ENCODE peak calls at places on chromosomes 7 and 10, in five cellular contexts. One of them, this sample, is unnamed.

GRCh38 chr10:62384057-62384446 is 9.9 kb downstream of the ZNF365 start:
- DNase-seq in dorsolateral prefrontal cortex: no peak
- DNase-seq in uterus: no peak
- DNase-seq in astrocyte of the spinal cord: peak
- DNase-seq in left ventricle myocardium inferior: no peak
- DNase-seq in this sample: no peak

GRCh38 chr10:90871279-90871760 is 454 bp upstream of the RPP30 start:
- DNase-seq in dorsolateral prefrontal cortex: peak
- DNase-seq in uterus: peak
- DNase-seq in astrocyte of the spinal cord: peak
- DNase-seq in left ventricle myocardium inferior: no peak
- DNase-seq in this sample: peak

GRCh38 chr7:101125989-101126650 is 784 bp upstream of the SERPINE1 start:
- DNase-seq in dorsolateral prefrontal cortex: no peak
- DNase-seq in uterus: peak
- DNase-seq in astrocyte of the spinal cord: peak
- DNase-seq in left ventricle myocardium inferior: peak
- DNase-seq in this sample: peak

GRCh38 chr10:70053212-70053895 is 708 bp downstream of the MACROH2A2 start:
- DNase-seq in dorsolateral prefrontal cortex: peak
- DNase-seq in uterus: no peak
- DNase-seq in astrocyte of the spinal cord: peak
- DNase-seq in left ventricle myocardium inferior: peak
- DNase-seq in this sample: no peak

GRCh38 chr10:76559889-76560215 is 1077.8 kb downstream of the KCNMA1 start:
- DNase-seq in dorsolateral prefrontal cortex: no peak
- DNase-seq in uterus: no peak
- DNase-seq in astrocyte of the spinal cord: peak
- DNase-seq in left ventricle myocardium inferior: no peak
- DNase-seq in this sample: no peak

GRCh38 chr7:81173766-81174281 is 255.0 kb upstream of the SEMA3C start:
- DNase-seq in dorsolateral prefrontal cortex: no peak
- DNase-seq in uterus: no peak
- DNase-seq in astrocyte of the spinal cord: peak
- DNase-seq in left ventricle myocardium inferior: no peak
- DNase-seq in this sample: peak

GRCh38 chr7:45048748-45049147 is 40.0 kb downstream of the NACAD start:
- DNase-seq in dorsolateral prefrontal cortex: no peak
- DNase-seq in uterus: no peak
- DNase-seq in astrocyte of the spinal cord: no peak
- DNase-seq in left ventricle myocardium inferior: no peak
- DNase-seq in this sample: no peak

GRCh38 chr10:78851652-78852051 is 217.1 kb upstream of the ZMIZ1 start:
- DNase-seq in dorsolateral prefrontal cortex: no peak
- DNase-seq in uterus: no peak
- DNase-seq in astrocyte of the spinal cord: no peak
- DNase-seq in left ventricle myocardium inferior: no peak
- DNase-seq in this sample: no peak

GRCh38 chr7:92843034-92843760 is 6.8 kb upstream of the CDK6 start:
- DNase-seq in dorsolateral prefrontal cortex: no peak
- DNase-seq in uterus: no peak
- DNase-seq in astrocyte of the spinal cord: peak
- DNase-seq in left ventricle myocardium inferior: no peak
- DNase-seq in this sample: no peak

GRCh38 chr10:21517134-21517982 is 8.1 kb downstream of the SKIDA1 start:
- DNase-seq in dorsolateral prefrontal cortex: peak
- DNase-seq in uterus: peak
- DNase-seq in astrocyte of the spinal cord: peak
- DNase-seq in left ventricle myocardium inferior: peak
- DNase-seq in this sample: no peak

GRCh38 chr7:110646814-110647213 is 444.1 kb upstream of the LRRN3 start:
- DNase-seq in dorsolateral prefrontal cortex: no peak
- DNase-seq in uterus: no peak
- DNase-seq in astrocyte of the spinal cord: no peak
- DNase-seq in left ventricle myocardium inferior: no peak
- DNase-seq in this sample: no peak

GRCh38 chr7:16816820-16817219 is 12.0 kb upstream of the AGR2 start:
- DNase-seq in dorsolateral prefrontal cortex: no peak
- DNase-seq in uterus: no peak
- DNase-seq in astrocyte of the spinal cord: no peak
- DNase-seq in left ventricle myocardium inferior: no peak
- DNase-seq in this sample: no peak

GRCh38 chr7:103524042-103524907 is 78.3 kb upstream of the SLC26A5 start:
- DNase-seq in dorsolateral prefrontal cortex: no peak
- DNase-seq in uterus: no peak
- DNase-seq in astrocyte of the spinal cord: peak
- DNase-seq in left ventricle myocardium inferior: no peak
- DNase-seq in this sample: peak

GRCh38 chr7:44853391-44853790 is 5.5 kb upstream of the H2AZ2 start:
- DNase-seq in dorsolateral prefrontal cortex: no peak
- DNase-seq in uterus: no peak
- DNase-seq in astrocyte of the spinal cord: no peak
- DNase-seq in left ventricle myocardium inferior: no peak
- DNase-seq in this sample: no peak

GRCh38 chr10:129057856-129058663 is 409.0 kb upstream of the MGMT start:
- DNase-seq in dorsolateral prefrontal cortex: no peak
- DNase-seq in uterus: no peak
- DNase-seq in astrocyte of the spinal cord: no peak
- DNase-seq in left ventricle myocardium inferior: no peak
- DNase-seq in this sample: peak

GRCh38 chr10:17387861-17388503 is 66.4 kb downstream of the ST8SIA6 start:
- DNase-seq in dorsolateral prefrontal cortex: no peak
- DNase-seq in uterus: no peak
- DNase-seq in astrocyte of the spinal cord: peak
- DNase-seq in left ventricle myocardium inferior: no peak
- DNase-seq in this sample: no peak

GRCh38 chr10:14971867-14972448 is 12.8 kb downstream of the MEIG1 start:
- DNase-seq in dorsolateral prefrontal cortex: no peak
- DNase-seq in uterus: no peak
- DNase-seq in astrocyte of the spinal cord: peak
- DNase-seq in left ventricle myocardium inferior: no peak
- DNase-seq in this sample: no peak

GRCh38 chr7:155763122-155763521 is 49.1 kb downstream of the SHH start:
- DNase-seq in dorsolateral prefrontal cortex: no peak
- DNase-seq in uterus: no peak
- DNase-seq in astrocyte of the spinal cord: peak
- DNase-seq in left ventricle myocardium inferior: no peak
- DNase-seq in this sample: no peak

GRCh38 chr7:155764432-155764798 is 47.8 kb downstream of the SHH start:
- DNase-seq in dorsolateral prefrontal cortex: no peak
- DNase-seq in uterus: no peak
- DNase-seq in astrocyte of the spinal cord: no peak
- DNase-seq in left ventricle myocardium inferior: no peak
- DNase-seq in this sample: no peak

GRCh38 chr7:155762639-155763038 is 49.6 kb downstream of the SHH start:
- DNase-seq in dorsolateral prefrontal cortex: no peak
- DNase-seq in uterus: peak
- DNase-seq in astrocyte of the spinal cord: no peak
- DNase-seq in left ventricle myocardium inferior: no peak
- DNase-seq in this sample: no peak

GRCh38 chr7:155765458-155765857 is 46.8 kb downstream of the SHH start:
- DNase-seq in dorsolateral prefrontal cortex: no peak
- DNase-seq in uterus: no peak
- DNase-seq in astrocyte of the spinal cord: no peak
- DNase-seq in left ventricle myocardium inferior: no peak
- DNase-seq in this sample: no peak

DNA sequence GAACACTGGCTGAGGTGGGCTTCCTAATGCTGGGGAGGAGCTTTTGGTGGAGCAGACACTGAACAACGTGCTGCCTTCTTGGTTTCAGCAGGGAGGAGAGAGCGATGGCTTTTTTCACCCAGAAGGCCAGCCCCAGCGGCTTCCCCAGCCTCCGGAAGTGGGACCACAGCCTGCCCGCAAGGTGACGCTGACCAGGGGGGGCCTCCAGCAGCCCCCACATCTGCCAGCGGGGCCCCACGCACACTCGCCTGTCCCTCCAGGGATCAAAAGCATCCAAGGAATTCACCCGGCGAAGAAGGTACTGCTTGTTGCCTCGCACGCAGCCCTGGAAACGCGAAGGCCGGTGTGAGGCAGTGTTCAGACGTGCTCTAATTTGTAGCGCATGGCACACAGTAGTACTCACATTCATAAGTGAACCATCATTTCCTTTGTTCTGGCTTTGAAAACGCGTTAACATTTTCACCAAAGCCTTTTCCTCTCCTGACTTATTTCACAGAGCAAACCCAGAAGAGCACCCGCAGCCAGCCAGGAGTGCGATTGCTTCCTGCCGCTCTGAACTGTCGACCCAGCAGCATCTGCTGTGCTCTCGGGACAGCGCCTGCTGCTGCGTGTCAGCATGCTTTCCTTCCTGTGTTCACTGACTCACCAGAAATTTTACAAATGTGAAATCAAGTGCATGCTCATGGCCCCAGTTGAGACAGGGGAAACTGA is 48.4 kb downstream of the SHH start:
- DNase-seq in dorsolateral prefrontal cortex: no peak
- DNase-seq in uterus: no peak
- DNase-seq in astrocyte of the spinal cord: peak
- DNase-seq in left ventricle myocardium inferior: no peak
- DNase-seq in this sample: peak
- H3K4me3 ChIP-seq in dorsolateral prefrontal cortex: no peak
- H3K4me3 ChIP-seq in uterus: no peak
- H3K4me3 ChIP-seq in astrocyte of the spinal cord: no peak
- H3K4me3 ChIP-seq in left ventricle myocardium inferior: peak
- H3K4me3 ChIP-seq in this sample: peak

GRCh38 chr10:72087969-72088878 is at the start of gene SPOCK2:
- DNase-seq in dorsolateral prefrontal cortex: peak
- DNase-seq in uterus: no peak
- DNase-seq in astrocyte of the spinal cord: peak
- DNase-seq in left ventricle myocardium inferior: no peak
- DNase-seq in this sample: no peak
- H3K4me3 ChIP-seq in dorsolateral prefrontal cortex: peak
- H3K4me3 ChIP-seq in uterus: peak
- H3K4me3 ChIP-seq in astrocyte of the spinal cord: peak
- H3K4me3 ChIP-seq in left ventricle myocardium inferior: peak
- H3K4me3 ChIP-seq in this sample: peak

DNA sequence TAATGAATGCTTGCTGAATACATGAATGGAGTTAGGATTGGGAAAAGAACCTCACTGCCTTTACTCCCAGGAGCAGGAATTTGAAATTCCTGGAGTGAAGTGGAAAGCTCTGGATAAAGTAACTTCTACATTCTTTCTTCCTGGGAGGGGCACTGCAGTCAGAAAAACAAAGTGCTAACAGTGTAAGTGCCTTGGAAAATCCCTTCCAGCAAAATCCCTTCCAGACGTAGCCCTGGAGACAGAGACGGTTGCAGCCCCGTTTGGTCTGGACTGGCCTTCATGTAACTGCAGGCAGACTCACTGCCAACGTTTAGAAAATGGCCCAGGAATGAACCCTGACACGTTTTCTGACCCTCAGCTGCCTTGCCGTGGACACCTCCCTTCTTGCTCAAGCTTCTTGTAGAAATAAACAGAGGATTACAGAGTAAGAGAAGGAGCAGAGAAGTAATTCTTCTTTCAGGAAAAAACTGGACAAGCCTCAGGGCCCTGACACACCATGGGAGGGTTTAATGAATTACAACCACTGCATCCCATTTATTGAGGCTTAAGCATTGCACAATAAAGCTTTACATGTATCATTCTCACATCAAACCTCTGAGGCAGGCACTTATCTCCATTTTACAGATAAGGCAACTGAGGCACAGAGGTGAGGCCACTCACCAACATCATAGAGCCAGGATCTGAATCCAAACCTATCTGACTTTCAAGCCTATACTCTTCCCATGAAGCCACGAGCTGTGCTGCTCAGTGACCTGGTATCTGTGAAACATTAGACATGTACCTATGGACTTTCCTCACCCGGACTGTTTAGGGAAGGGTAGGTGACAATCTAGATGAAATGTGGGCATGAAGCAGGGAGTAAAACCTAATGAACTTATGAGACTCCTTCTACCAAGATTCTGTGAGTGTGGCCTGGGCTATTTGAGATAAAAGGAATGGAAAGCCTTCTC is 7.8 kb downstream of the ITPRIP start:
- DNase-seq in dorsolateral prefrontal cortex: peak
- DNase-seq in uterus: peak
- DNase-seq in astrocyte of the spinal cord: peak
- DNase-seq in left ventricle myocardium inferior: no peak
- DNase-seq in this sample: peak
- H3K4me3 ChIP-seq in dorsolateral prefrontal cortex: no peak
- H3K4me3 ChIP-seq in uterus: no peak
- H3K4me3 ChIP-seq in astrocyte of the spinal cord: no peak
- H3K4me3 ChIP-seq in left ventricle myocardium inferior: peak
- H3K4me3 ChIP-seq in this sample: no peak

GRCh38 chr10:74000892-74001669 is 3.2 kb downstream of the VCL start:
- DNase-seq in dorsolateral prefrontal cortex: no peak
- DNase-seq in uterus: no peak
- DNase-seq in astrocyte of the spinal cord: no peak
- DNase-seq in left ventricle myocardium inferior: no peak
- DNase-seq in this sample: no peak
- H3K4me3 ChIP-seq in dorsolateral prefrontal cortex: no peak
- H3K4me3 ChIP-seq in uterus: no peak
- H3K4me3 ChIP-seq in astrocyte of the spinal cord: peak
- H3K4me3 ChIP-seq in left ventricle myocardium inferior: peak
- H3K4me3 ChIP-seq in this sample: no peak

DNA sequence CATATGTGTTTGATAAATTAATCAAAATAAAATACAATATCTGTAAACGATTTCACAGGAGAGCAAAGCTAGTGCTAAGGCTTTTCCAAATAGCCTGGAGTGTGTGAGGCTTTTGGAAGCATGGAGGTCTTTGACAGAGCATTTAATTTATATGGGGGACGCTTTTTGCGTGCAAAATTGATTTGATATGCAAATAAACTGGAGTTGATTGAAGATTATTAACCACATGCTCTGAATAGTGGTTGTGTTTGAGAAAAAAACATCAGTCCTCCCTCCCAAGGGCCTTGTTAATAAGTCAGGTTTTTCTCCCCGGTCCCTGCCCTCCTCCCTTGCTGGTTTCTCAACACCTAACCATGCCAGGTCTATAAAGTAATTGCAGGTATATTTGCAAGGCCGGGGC is 85.1 kb upstream of the FGFR2 start:
- DNase-seq in dorsolateral prefrontal cortex: no peak
- DNase-seq in uterus: no peak
- DNase-seq in astrocyte of the spinal cord: no peak
- DNase-seq in left ventricle myocardium inferior: no peak
- DNase-seq in this sample: no peak
- H3K4me3 ChIP-seq in dorsolateral prefrontal cortex: no peak
- H3K4me3 ChIP-seq in uterus: no peak
- H3K4me3 ChIP-seq in astrocyte of the spinal cord: no peak
- H3K4me3 ChIP-seq in left ventricle myocardium inferior: no peak
- H3K4me3 ChIP-seq in this sample: no peak